ENCODE peak calls at places on chromosomes 5 and 9, in five cellular contexts. X is aorta, Z is spleen, C is OCI-LY7, T is tibial nerve. J is an unnamed sample.

GRCh38 chr5:123814796-123815479 is 303.0 kb downstream of the CSNK1G3 start:
- DNase-seq in Z (no peak), X (no peak), T (no peak), C (no peak), J (no peak)

GRCh38 chr5:178640331-178641045 is 13.6 kb upstream of the CLK4 start:
- DNase-seq in X (no peak), C (no peak), Z (no peak), T (no peak), J (no peak)

GRCh38 chr9:116647515-116647809 is 39.6 kb upstream of the TRIM32 start:
- DNase-seq in C (no peak), Z (no peak), X (no peak), T (no peak), J (peak; percentile 88)

GRCh38 chr5:143355710-143356109 is 47.8 kb downstream of the NR3C1 start:
- DNase-seq in Z (peak; percentile 65), X (peak; percentile 74), C (no peak), T (peak; percentile 77), J (peak; percentile 61)

GRCh38 chr5:152405145-152405544 is at the start of gene NMUR2:
- DNase-seq in C (no peak), Z (no peak), X (no peak), T (no peak), J (no peak)

GRCh38 chr5:35009657-35010056 is 38.1 kb downstream of the AGXT2 start:
- DNase-seq in C (no peak), Z (no peak), X (no peak), T (no peak), J (no peak)

GRCh38 chr9:73577867-73578266 is 426.2 kb downstream of the ANXA1 start:
- DNase-seq in T (no peak), X (no peak), C (no peak), Z (no peak), J (no peak)

GRCh38 chr5:73694089-73694488 is 68.1 kb downstream of the ARHGEF28 start:
- DNase-seq in Z (no peak), T (no peak), C (no peak), X (no peak), J (no peak)

GRCh38 chr5:91281409-91281808 is 101.7 kb downstream of the ARRDC3 start:
- DNase-seq in Z (no peak), C (no peak), T (no peak), X (no peak), J (no peak)

GRCh38 chr5:10691826-10692785 is 68.9 kb downstream of the DAP start:
- DNase-seq in C (no peak), X (no peak), T (no peak), Z (no peak), J (no peak)

GRCh38 chr9:136658849-136659535 is 3.7 kb upstream of the EGFL7 start:
- DNase-seq in C (no peak), Z (peak; percentile 79), T (no peak), X (no peak), J (no peak)

GRCh38 chr9:92963831-92964606 is 16.7 kb downstream of the FGD3 start:
- DNase-seq in Z (peak; percentile 94), T (peak; percentile 25), C (peak; percentile 93), X (peak; percentile 64), J (no peak)

GRCh38 chr9:131279196-131279926 is 3.1 kb upstream of the FAM78A start:
- DNase-seq in X (no peak), C (no peak), Z (no peak), T (no peak), J (no peak)

GRCh38 chr5:157744055-157745011 is 821 bp downstream of the LSM11 start:
- DNase-seq in Z (peak; percentile 90), C (peak; percentile 71), T (no peak), X (peak; percentile 61), J (no peak)

GRCh38 chr9:70438341-70438924 is 24.0 kb upstream of the KLF9 start:
- DNase-seq in C (no peak), T (peak; percentile 45), Z (no peak), X (peak; percentile 71), J (peak; percentile 85)

GRCh38 chr9:135476981-135477380 is 2.6 kb upstream of the PPP1R26 start:
- DNase-seq in X (no peak), C (no peak), Z (no peak), T (no peak), J (no peak)

GRCh38 chr5:174892742-174893141 is 168.4 kb downstream of the MSX2 start:
- DNase-seq in T (no peak), X (no peak), Z (no peak), C (no peak), J (no peak)

GRCh38 chr5:121246971-121247370 is 604.7 kb upstream of the FTMT start:
- DNase-seq in X (no peak), C (no peak), T (no peak), Z (no peak), J (no peak)

GRCh38 chr9:79015951-79016350 is 555.8 kb upstream of the TLE4 start:
- DNase-seq in C (no peak), T (no peak), X (no peak), Z (no peak), J (no peak)

GRCh38 chr5:60540855-60541805 is 158.8 kb downstream of the DEPDC1B start:
- DNase-seq in T (no peak), C (peak; percentile 50), X (no peak), Z (no peak), J (no peak)

GRCh38 chr9:133101356-133102189 is 19.5 kb downstream of the RALGDS start:
- DNase-seq in T (no peak), C (no peak), Z (peak; percentile 74), X (no peak), J (peak; percentile 62)

GRCh38 chr5:142179776-142180387 is 71.3 kb downstream of the NDFIP1 start:
- DNase-seq in Z (peak; percentile 34), X (peak; percentile 12), T (no peak), C (no peak), J (peak; percentile 48)

GRCh38 chr5:169746147-169746694 is 109.1 kb downstream of the DOCK2 start:
- DNase-seq in X (no peak), Z (no peak), T (no peak), C (no peak), J (no peak)

GRCh38 chr9:31700252-31701045 is 684.0 kb upstream of the ACO1 start:
- DNase-seq in C (no peak), Z (no peak), T (no peak), X (no peak), J (no peak)

GRCh38 chr9:12290166-12290869 is 402.9 kb upstream of the TYRP1 start:
- DNase-seq in X (no peak), C (no peak), T (no peak), Z (no peak), J (no peak)

GRCh38 chr5:74543162-74543995 is 97.1 kb downstream of the ENC1 start:
- DNase-seq in C (no peak), Z (no peak), T (no peak), X (peak; percentile 52), J (peak; percentile 66)

GRCh38 chr9:91761362-91761761 is 188.7 kb downstream of the ROR2 start:
- DNase-seq in X (no peak), C (no peak), Z (no peak), T (no peak), J (no peak)

GRCh38 chr9:34651876-34652602 is at the start of gene IL11RA:
- DNase-seq in X (peak; percentile 92), Z (peak; percentile 83), C (peak; percentile 33), T (peak; percentile 78), J (peak; percentile 97)

GRCh38 chr5:852018-852417 is 1.2 kb upstream of the ZDHHC11 start:
- DNase-seq in C (no peak), T (no peak), Z (no peak), X (no peak), J (no peak)

GRCh38 chr9:4640027-4640426 is 22.1 kb upstream of the PLPP6 start:
- DNase-seq in X (no peak), C (no peak), Z (no peak), T (no peak), J (no peak)

GRCh38 chr9:127360829-127361228 is 36.1 kb upstream of the SLC2A8 start:
- DNase-seq in Z (no peak), C (no peak), X (no peak), T (no peak), J (no peak)

GRCh38 chr9:38478211-38478610 is 54.0 kb upstream of the IGFBPL1 start:
- DNase-seq in C (no peak), Z (no peak), T (no peak), X (no peak), J (no peak)

GRCh38 chr9:127395491-127396252 is 1.3 kb upstream of the SLC2A8 start:
- DNase-seq in T (no peak), X (no peak), C (no peak), Z (peak; percentile 58), J (no peak)

GRCh38 chr5:72517961-72518690 is 10.9 kb upstream of the ZNF366 start:
- DNase-seq in C (no peak), Z (peak; percentile 82), T (peak; percentile 47), X (peak; percentile 88), J (peak; percentile 78)

GRCh38 chr9:133994359-133995011 is 2.4 kb upstream of the VAV2 start:
- DNase-seq in C (peak; percentile 81), T (peak; percentile 79), Z (peak; percentile 94), X (peak; percentile 84), J (peak; percentile 61)

DNA sequence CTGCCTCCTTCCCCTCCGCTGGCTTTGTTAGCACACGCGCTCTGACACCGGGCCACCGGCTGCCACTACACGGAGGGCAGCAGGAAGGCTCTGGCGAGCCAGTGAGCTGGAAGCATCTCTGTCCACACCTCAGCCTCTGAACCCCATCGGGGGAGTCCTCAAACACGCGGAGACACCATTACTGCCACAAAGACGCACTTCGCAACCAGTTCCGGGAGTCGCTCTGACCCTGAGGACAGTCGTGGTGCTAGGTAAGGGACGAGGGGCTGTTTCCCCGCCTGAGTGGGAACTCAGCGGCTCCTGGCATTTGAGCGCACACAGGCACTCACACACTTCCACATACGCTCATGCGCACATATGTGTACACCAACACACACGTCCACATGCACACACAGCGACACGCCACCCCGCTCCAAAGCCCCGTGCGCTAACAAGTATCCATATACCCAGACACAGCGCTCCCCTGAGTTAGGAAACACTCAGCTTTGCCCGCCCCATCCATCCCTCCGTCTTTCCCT is 159.9 kb downstream of the C9orf152 start:
- DNase-seq in X (peak; percentile 54), Z (peak; percentile 86), T (no peak), C (peak; percentile 61), J (no peak)
- H3K27ac ChIP-seq in X (no peak overlapping the region), Z (peak overlapping the region; percentile 93), T (peak overlapping the region; percentile 89), C (peak overlapping the region; percentile 45), J (no peak overlapping the region)

DNA sequence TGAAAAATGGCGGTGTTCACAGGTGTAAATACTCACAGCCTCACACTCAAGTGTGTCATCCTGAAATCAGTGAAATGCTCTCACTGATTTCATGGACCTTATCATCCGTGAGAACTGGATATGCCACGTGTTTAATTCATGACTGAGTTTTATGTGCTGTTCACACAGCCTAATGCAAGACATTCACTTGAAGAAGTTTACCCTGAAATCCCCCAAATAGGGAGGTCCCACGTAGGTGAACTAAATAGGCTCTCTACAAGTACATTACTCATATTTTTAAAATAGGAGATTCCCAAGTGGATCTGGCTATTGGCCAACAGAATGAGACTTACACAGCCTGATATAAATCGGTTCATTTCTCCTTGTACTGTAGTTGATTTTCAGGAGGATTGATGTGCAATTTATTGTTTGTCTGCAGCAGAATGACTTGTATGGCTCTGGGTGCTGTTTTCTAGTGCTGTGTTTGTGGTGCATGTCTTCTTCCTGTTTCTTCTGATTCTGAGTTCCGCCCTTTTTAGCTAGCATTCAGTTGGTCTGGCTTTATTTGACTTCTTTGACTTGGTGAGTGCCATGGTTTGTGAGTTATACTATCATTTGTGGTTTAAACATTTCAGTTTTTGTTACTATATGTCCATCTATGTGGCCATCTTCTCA is 25.1 kb downstream of the TRIO start:
- DNase-seq in T (no peak), Z (no peak), X (no peak), C (peak; percentile 42), J (no peak)
- H3K4me3 ChIP-seq in T (no peak overlapping the region), Z (no peak overlapping the region), X (no peak overlapping the region), C (peak overlapping the region; percentile 24), J (no peak overlapping the region)

GRCh38 chr9:87604886-87605588 is 107.4 kb downstream of the DAPK1 start:
- DNase-seq in X (no peak), C (no peak), T (no peak), Z (no peak), J (no peak)
- H3K27ac ChIP-seq in X (no peak overlapping the region), C (no peak overlapping the region), T (no peak overlapping the region), Z (no peak overlapping the region), J (no peak overlapping the region)

GRCh38 chr5:136192015-136192525 is 892 bp downstream of the SMIM32 start:
- DNase-seq in C (no peak), Z (peak; percentile 56), T (no peak), X (no peak), J (no peak)
- H3K4me3 ChIP-seq in C (no peak overlapping the region), Z (peak overlapping the region; percentile 36), T (peak overlapping the region; percentile 22), X (peak overlapping the region; percentile 1), J (peak overlapping the region; percentile 43)